ENCODE peak calls at places on chromosomes 1 and 21, in ten cellular contexts. One of them, this sample, is unnamed.

GRCh38 chr1:2446394-2446793 is 29.7 kb upstream of the PLCH2 start:
- DNase-seq in GM12891: no peak
- DNase-seq in heart left ventricle: no peak
- DNase-seq in lung: no peak
- DNase-seq in AG10803: no peak
- DNase-seq in stimulated activated naive CD8-positive, alpha-beta T cell treated with anti-CD3 and anti-CD28 coated beads, Interleukin-15, amount 100 ng/mL, for 72 hours: no peak
- DNase-seq in amniotic stem cell: no peak
- DNase-seq in aorta: no peak
- DNase-seq in GM04503: no peak
- DNase-seq in cerebellar nuclear complex: no peak
- DNase-seq in this sample: no peak

GRCh38 chr1:109773203-109773899 is 9.6 kb upstream of the EPS8L3 start:
- DNase-seq in GM12891: peak; percentile 68
- DNase-seq in GM04503: peak; percentile 45
- DNase-seq in lung: peak; percentile 87
- DNase-seq in AG10803: peak; percentile 89
- DNase-seq in amniotic stem cell: peak; percentile 74
- DNase-seq in cerebellar nuclear complex: no peak
- DNase-seq in stimulated activated naive CD8-positive, alpha-beta T cell treated with anti-CD3 and anti-CD28 coated beads, Interleukin-15, amount 100 ng/mL, for 72 hours: peak; percentile 79
- DNase-seq in heart left ventricle: peak; percentile 83
- DNase-seq in aorta: peak; percentile 90
- DNase-seq in this sample: peak; percentile 64

GRCh38 chr1:231238298-231238697 is 2.7 kb upstream of the GNPAT start:
- DNase-seq in aorta: no peak
- DNase-seq in amniotic stem cell: no peak
- DNase-seq in stimulated activated naive CD8-positive, alpha-beta T cell treated with anti-CD3 and anti-CD28 coated beads, Interleukin-15, amount 100 ng/mL, for 72 hours: no peak
- DNase-seq in AG10803: no peak
- DNase-seq in cerebellar nuclear complex: no peak
- DNase-seq in heart left ventricle: no peak
- DNase-seq in lung: no peak
- DNase-seq in GM04503: no peak
- DNase-seq in GM12891: no peak
- DNase-seq in this sample: no peak

GRCh38 chr21:29829514-29830255 is 110.1 kb downstream of the GRIK1 start:
- DNase-seq in cerebellar nuclear complex: no peak
- DNase-seq in heart left ventricle: no peak
- DNase-seq in lung: no peak
- DNase-seq in aorta: no peak
- DNase-seq in amniotic stem cell: no peak
- DNase-seq in GM04503: no peak
- DNase-seq in AG10803: no peak
- DNase-seq in GM12891: no peak
- DNase-seq in stimulated activated naive CD8-positive, alpha-beta T cell treated with anti-CD3 and anti-CD28 coated beads, Interleukin-15, amount 100 ng/mL, for 72 hours: no peak
- DNase-seq in this sample: no peak

GRCh38 chr1:28822779-28823178 is 10.8 kb downstream of the OPRD1 start:
- DNase-seq in AG10803: peak; percentile 9
- DNase-seq in aorta: no peak
- DNase-seq in GM04503: no peak
- DNase-seq in stimulated activated naive CD8-positive, alpha-beta T cell treated with anti-CD3 and anti-CD28 coated beads, Interleukin-15, amount 100 ng/mL, for 72 hours: no peak
- DNase-seq in cerebellar nuclear complex: no peak
- DNase-seq in lung: no peak
- DNase-seq in GM12891: no peak
- DNase-seq in amniotic stem cell: no peak
- DNase-seq in heart left ventricle: no peak
- DNase-seq in this sample: no peak

GRCh38 chr1:214027498-214027897 is 39.7 kb downstream of the PROX1 start:
- DNase-seq in lung: no peak
- DNase-seq in aorta: no peak
- DNase-seq in cerebellar nuclear complex: no peak
- DNase-seq in amniotic stem cell: no peak
- DNase-seq in GM04503: no peak
- DNase-seq in GM12891: no peak
- DNase-seq in stimulated activated naive CD8-positive, alpha-beta T cell treated with anti-CD3 and anti-CD28 coated beads, Interleukin-15, amount 100 ng/mL, for 72 hours: no peak
- DNase-seq in AG10803: no peak
- DNase-seq in heart left ventricle: no peak
- DNase-seq in this sample: no peak

GRCh38 chr1:119790481-119791198 is 20.6 kb downstream of the REG4 start:
- DNase-seq in cerebellar nuclear complex: no peak
- DNase-seq in stimulated activated naive CD8-positive, alpha-beta T cell treated with anti-CD3 and anti-CD28 coated beads, Interleukin-15, amount 100 ng/mL, for 72 hours: no peak
- DNase-seq in AG10803: no peak
- DNase-seq in lung: no peak
- DNase-seq in heart left ventricle: no peak
- DNase-seq in GM12891: no peak
- DNase-seq in GM04503: no peak
- DNase-seq in amniotic stem cell: no peak
- DNase-seq in aorta: no peak
- DNase-seq in this sample: no peak

GRCh38 chr1:162679298-162679697 is 47.0 kb downstream of the DDR2 start:
- DNase-seq in GM04503: no peak
- DNase-seq in amniotic stem cell: no peak
- DNase-seq in GM12891: no peak
- DNase-seq in AG10803: no peak
- DNase-seq in lung: no peak
- DNase-seq in stimulated activated naive CD8-positive, alpha-beta T cell treated with anti-CD3 and anti-CD28 coated beads, Interleukin-15, amount 100 ng/mL, for 72 hours: no peak
- DNase-seq in cerebellar nuclear complex: no peak
- DNase-seq in aorta: no peak
- DNase-seq in heart left ventricle: no peak
- DNase-seq in this sample: no peak

GRCh38 chr1:209207701-209208286 is 375.7 kb upstream of the CAMK1G start:
- DNase-seq in aorta: peak; percentile 91
- DNase-seq in GM04503: peak; percentile 4
- DNase-seq in AG10803: peak; percentile 66
- DNase-seq in amniotic stem cell: peak; percentile 18
- DNase-seq in GM12891: peak; percentile 46
- DNase-seq in heart left ventricle: peak; percentile 59
- DNase-seq in stimulated activated naive CD8-positive, alpha-beta T cell treated with anti-CD3 and anti-CD28 coated beads, Interleukin-15, amount 100 ng/mL, for 72 hours: peak; percentile 33
- DNase-seq in lung: peak; percentile 46
- DNase-seq in cerebellar nuclear complex: no peak
- DNase-seq in this sample: peak; percentile 25

GRCh38 chr1:8448906-8449661 is 131.2 kb downstream of the SLC45A1 start:
- DNase-seq in heart left ventricle: no peak
- DNase-seq in lung: no peak
- DNase-seq in amniotic stem cell: no peak
- DNase-seq in aorta: no peak
- DNase-seq in GM04503: no peak
- DNase-seq in cerebellar nuclear complex: no peak
- DNase-seq in GM12891: no peak
- DNase-seq in AG10803: peak; percentile 67
- DNase-seq in stimulated activated naive CD8-positive, alpha-beta T cell treated with anti-CD3 and anti-CD28 coated beads, Interleukin-15, amount 100 ng/mL, for 72 hours: no peak
- DNase-seq in this sample: no peak

GRCh38 chr1:229848762-229849677 is 218.0 kb upstream of the GALNT2 start:
- DNase-seq in GM12891: no peak
- DNase-seq in GM04503: no peak
- DNase-seq in lung: no peak
- DNase-seq in aorta: no peak
- DNase-seq in AG10803: peak; percentile 18
- DNase-seq in heart left ventricle: no peak
- DNase-seq in stimulated activated naive CD8-positive, alpha-beta T cell treated with anti-CD3 and anti-CD28 coated beads, Interleukin-15, amount 100 ng/mL, for 72 hours: no peak
- DNase-seq in cerebellar nuclear complex: no peak
- DNase-seq in amniotic stem cell: no peak
- DNase-seq in this sample: no peak

GRCh38 chr1:67514786-67515185 is 84.6 kb upstream of the SERBP1 start:
- DNase-seq in amniotic stem cell: no peak
- DNase-seq in stimulated activated naive CD8-positive, alpha-beta T cell treated with anti-CD3 and anti-CD28 coated beads, Interleukin-15, amount 100 ng/mL, for 72 hours: no peak
- DNase-seq in cerebellar nuclear complex: no peak
- DNase-seq in GM12891: no peak
- DNase-seq in aorta: no peak
- DNase-seq in heart left ventricle: no peak
- DNase-seq in AG10803: no peak
- DNase-seq in lung: no peak
- DNase-seq in GM04503: no peak
- DNase-seq in this sample: no peak

GRCh38 chr1:201316556-201316955 is 33.2 kb downstream of the PKP1 start:
- DNase-seq in GM04503: no peak
- DNase-seq in stimulated activated naive CD8-positive, alpha-beta T cell treated with anti-CD3 and anti-CD28 coated beads, Interleukin-15, amount 100 ng/mL, for 72 hours: no peak
- DNase-seq in GM12891: no peak
- DNase-seq in aorta: peak; percentile 58
- DNase-seq in AG10803: no peak
- DNase-seq in lung: no peak
- DNase-seq in heart left ventricle: no peak
- DNase-seq in cerebellar nuclear complex: no peak
- DNase-seq in amniotic stem cell: no peak
- DNase-seq in this sample: no peak

GRCh38 chr1:1429671-1430073 is 5.8 kb upstream of the VWA1 start:
- DNase-seq in GM04503: no peak
- DNase-seq in amniotic stem cell: no peak
- DNase-seq in AG10803: no peak
- DNase-seq in GM12891: no peak
- DNase-seq in lung: no peak
- DNase-seq in heart left ventricle: no peak
- DNase-seq in aorta: no peak
- DNase-seq in stimulated activated naive CD8-positive, alpha-beta T cell treated with anti-CD3 and anti-CD28 coated beads, Interleukin-15, amount 100 ng/mL, for 72 hours: no peak
- DNase-seq in cerebellar nuclear complex: no peak
- DNase-seq in this sample: no peak

GRCh38 chr1:204319462-204319861 is 40.3 kb downstream of the PLEKHA6 start:
- DNase-seq in amniotic stem cell: peak; percentile 81
- DNase-seq in stimulated activated naive CD8-positive, alpha-beta T cell treated with anti-CD3 and anti-CD28 coated beads, Interleukin-15, amount 100 ng/mL, for 72 hours: no peak
- DNase-seq in AG10803: peak; percentile 90
- DNase-seq in GM04503: peak; percentile 79
- DNase-seq in aorta: no peak
- DNase-seq in GM12891: no peak
- DNase-seq in lung: no peak
- DNase-seq in cerebellar nuclear complex: no peak
- DNase-seq in heart left ventricle: no peak
- DNase-seq in this sample: peak; percentile 62

GRCh38 chr1:84298336-84298687 is 3.2 kb upstream of the SAMD13 start:
- DNase-seq in AG10803: peak; percentile 29
- DNase-seq in cerebellar nuclear complex: no peak
- DNase-seq in stimulated activated naive CD8-positive, alpha-beta T cell treated with anti-CD3 and anti-CD28 coated beads, Interleukin-15, amount 100 ng/mL, for 72 hours: peak; percentile 50
- DNase-seq in amniotic stem cell: no peak
- DNase-seq in GM04503: no peak
- DNase-seq in heart left ventricle: peak; percentile 66
- DNase-seq in GM12891: peak; percentile 61
- DNase-seq in aorta: peak; percentile 86
- DNase-seq in lung: peak; percentile 33
- DNase-seq in this sample: no peak

GRCh38 chr1:205191617-205192016 is 19.9 kb downstream of the DSTYK start:
- DNase-seq in cerebellar nuclear complex: no peak
- DNase-seq in heart left ventricle: no peak
- DNase-seq in amniotic stem cell: no peak
- DNase-seq in AG10803: no peak
- DNase-seq in stimulated activated naive CD8-positive, alpha-beta T cell treated with anti-CD3 and anti-CD28 coated beads, Interleukin-15, amount 100 ng/mL, for 72 hours: no peak
- DNase-seq in GM04503: no peak
- DNase-seq in lung: no peak
- DNase-seq in GM12891: no peak
- DNase-seq in aorta: no peak
- DNase-seq in this sample: no peak

GRCh38 chr1:8321612-8322011 is 3.7 kb downstream of the SLC45A1 start:
- DNase-seq in cerebellar nuclear complex: no peak
- DNase-seq in heart left ventricle: no peak
- DNase-seq in lung: no peak
- DNase-seq in aorta: no peak
- DNase-seq in stimulated activated naive CD8-positive, alpha-beta T cell treated with anti-CD3 and anti-CD28 coated beads, Interleukin-15, amount 100 ng/mL, for 72 hours: no peak
- DNase-seq in AG10803: no peak
- DNase-seq in amniotic stem cell: no peak
- DNase-seq in GM12891: no peak
- DNase-seq in GM04503: no peak
- DNase-seq in this sample: no peak

GRCh38 chr1:217389895-217390294 is 241.0 kb downstream of the GPATCH2 start:
- DNase-seq in GM12891: no peak
- DNase-seq in lung: no peak
- DNase-seq in aorta: no peak
- DNase-seq in amniotic stem cell: no peak
- DNase-seq in heart left ventricle: no peak
- DNase-seq in GM04503: no peak
- DNase-seq in stimulated activated naive CD8-positive, alpha-beta T cell treated with anti-CD3 and anti-CD28 coated beads, Interleukin-15, amount 100 ng/mL, for 72 hours: no peak
- DNase-seq in AG10803: no peak
- DNase-seq in cerebellar nuclear complex: no peak
- DNase-seq in this sample: no peak

This sample was measured in HFF-Myc.